ENCODE peak calls at places on chromosome 5, in four cellular contexts. D is osteocyte; G is CD4-positive, alpha-beta T cell; J is upper lobe of left lung. Y is an unnamed sample.

GRCh38 chr5:116778611-116779010 is 204.0 kb upstream of the SEMA6A start:
- DNase-seq in D (no peak), G (no peak), J (no peak), Y (no peak)

GRCh38 chr5:139644646-139645494 is 3.3 kb upstream of the CXXC5 start:
- DNase-seq in D (no peak), G (no peak), J (no peak), Y (no peak)

GRCh38 chr5:88092358-88092757 is 176.3 kb downstream of the TMEM161B start:
- DNase-seq in D (no peak), G (no peak), J (no peak), Y (no peak)

GRCh38 chr5:139660916-139661814 is 13.0 kb downstream of the CXXC5 start:
- DNase-seq in D (peak), G (no peak), J (peak), Y (no peak)

GRCh38 chr5:114223866-114224265 is 138.0 kb upstream of the KCNN2 start:
- DNase-seq in D (no peak), G (no peak), J (no peak), Y (no peak)

GRCh38 chr5:434443-435146 is 8.4 kb upstream of the EXOC3 start:
- DNase-seq in D (no peak), G (no peak), J (peak), Y (no peak)

GRCh38 chr5:177364159-177364962 is 6.6 kb downstream of the RGS14 start:
- DNase-seq in D (no peak), G (no peak), J (no peak), Y (no peak)

GRCh38 chr5:123174916-123175481 is 86.0 kb downstream of the PRDM6 start:
- DNase-seq in D (no peak), G (no peak), J (no peak), Y (no peak)

GRCh38 chr5:181052928-181053759 is 13.1 kb downstream of the BTNL9 start:
- DNase-seq in D (peak), G (no peak), J (peak), Y (no peak)

GRCh38 chr5:108930107-108930506 is 182.4 kb downstream of the FER start:
- DNase-seq in D (no peak), G (no peak), J (no peak), Y (no peak)

GRCh38 chr5:16311666-16312065 is 132.1 kb upstream of the MARCHF11 start:
- DNase-seq in D (no peak), G (no peak), J (no peak), Y (no peak)

GRCh38 chr5:148957591-148958202 is 105.2 kb downstream of the SH3TC2 start:
- DNase-seq in D (no peak), G (no peak), J (no peak), Y (peak)

GRCh38 chr5:174549254-174549653 is 175.1 kb upstream of the MSX2 start:
- DNase-seq in D (no peak), G (no peak), J (no peak), Y (no peak)

GRCh38 chr5:84360056-84360455 is 24.6 kb downstream of the EDIL3 start:
- DNase-seq in D (no peak), G (no peak), J (no peak), Y (no peak)

GRCh38 chr5:74056789-74057164 is 430.8 kb downstream of the ARHGEF28 start:
- DNase-seq in D (no peak), G (no peak), J (no peak), Y (no peak)

GRCh38 chr5:180860273-180860886 is 696 bp downstream of the ZFP62 start:
- DNase-seq in D (no peak), G (peak), J (no peak), Y (no peak)

GRCh38 chr5:83440826-83441225 is 30.7 kb upstream of the VCAN start:
- DNase-seq in D (no peak), G (no peak), J (no peak), Y (no peak)

GRCh38 chr5:180769821-180770220 is 30.0 kb upstream of the OR2Y1 start:
- DNase-seq in D (no peak), G (no peak), J (no peak), Y (no peak)

GRCh38 chr5:73701566-73701965 is 75.6 kb downstream of the ARHGEF28 start:
- DNase-seq in D (no peak), G (no peak), J (no peak), Y (no peak)

GRCh38 chr5:172868924-172869565 is 35.0 kb downstream of the ERGIC1 start:
- DNase-seq in D (peak), G (no peak), J (no peak), Y (no peak)
- TF ChIP-seq CTCF in D (peak), G (no peak), J (peak), Y (no peak)

GRCh38 chr5:61678966-61679365 is 346.9 kb downstream of the ZSWIM6 start:
- DNase-seq in D (no peak), G (no peak), J (no peak), Y (no peak)
- TF ChIP-seq CTCF in D (no peak), G (no peak), J (no peak), Y (no peak)

GRCh38 chr5:127029513-127030258 is 672 bp downstream of the MARCHF3 start:
- DNase-seq in D (no peak), G (peak), J (peak), Y (peak)
- TF ChIP-seq CTCF in D (peak), G (no peak), J (peak), Y (peak)

GRCh38 chr5:80608730-80609129 is 38.6 kb upstream of the ANKRD34B start:
- DNase-seq in D (no peak), G (no peak), J (no peak), Y (no peak)
- TF ChIP-seq CTCF in D (no peak), G (no peak), J (no peak), Y (no peak)

GRCh38 chr5:176361437-176362097 is at the start of gene KIAA1191:
- DNase-seq in D (peak), G (peak), J (peak), Y (peak)
- TF ChIP-seq CTCF in D (peak), G (no peak), J (peak), Y (no peak)

GRCh38 chr5:15285901-15286583 is 213.9 kb upstream of the FBXL7 start:
- DNase-seq in D (no peak), G (no peak), J (no peak), Y (no peak)

GRCh38 chr5:15290953-15291352 is 209.0 kb upstream of the FBXL7 start:
- DNase-seq in D (no peak), G (no peak), J (no peak), Y (no peak)

GRCh38 chr5:15286659-15287058 is 213.3 kb upstream of the FBXL7 start:
- DNase-seq in D (no peak), G (no peak), J (no peak), Y (no peak)
- TF ChIP-seq CTCF in D (peak), G (no peak), J (peak), Y (peak)

GRCh38 chr5:32229586-32229985 is 55.5 kb upstream of the GOLPH3 start:
- DNase-seq in D (no peak), G (no peak), J (no peak), Y (no peak)

GRCh38 chr5:32222723-32223470 is 48.8 kb upstream of the GOLPH3 start:
- DNase-seq in D (no peak), G (no peak), J (no peak), Y (no peak)

GRCh38 chr5:32225445-32225844 is 51.3 kb upstream of the GOLPH3 start:
- DNase-seq in D (no peak), G (no peak), J (no peak), Y (no peak)

GRCh38 chr5:32228816-32229215 is 54.7 kb upstream of the GOLPH3 start:
- DNase-seq in D (no peak), G (no peak), J (no peak), Y (no peak)

DNA sequence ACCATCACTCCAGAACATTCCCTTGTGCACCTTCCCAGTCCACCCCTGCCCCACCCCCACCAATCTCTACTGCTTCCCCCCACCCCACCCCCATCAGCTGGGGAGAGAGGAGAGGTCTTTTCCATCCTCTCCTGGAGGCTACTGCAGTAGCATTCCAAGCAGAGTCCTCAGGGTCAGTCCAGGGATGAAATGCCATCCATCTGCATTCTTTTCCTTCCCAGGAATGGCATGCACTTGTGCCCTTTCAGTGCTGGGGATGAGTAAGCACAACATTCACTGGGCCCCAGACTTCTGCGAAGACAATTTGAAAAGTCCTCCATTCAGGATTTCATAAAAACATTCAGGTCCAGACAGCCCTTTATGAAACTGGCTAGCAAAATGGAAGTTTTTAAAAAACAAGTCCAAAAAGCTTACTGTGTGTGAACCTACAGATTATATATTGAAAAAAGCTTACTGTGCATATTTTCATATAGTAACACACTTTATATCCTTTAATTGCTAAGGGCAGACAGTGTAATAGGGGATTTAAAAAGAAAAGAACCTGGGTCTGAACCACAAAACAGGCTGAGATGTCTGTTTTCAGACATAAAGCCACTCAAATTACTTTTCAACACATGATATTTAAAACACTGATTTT is 50.0 kb upstream of the GOLPH3 start:
- DNase-seq in D (no peak), G (no peak), J (no peak), Y (no peak)
- TF ChIP-seq CTCF in D (no peak), G (no peak), J (no peak), Y (no peak)

DNA sequence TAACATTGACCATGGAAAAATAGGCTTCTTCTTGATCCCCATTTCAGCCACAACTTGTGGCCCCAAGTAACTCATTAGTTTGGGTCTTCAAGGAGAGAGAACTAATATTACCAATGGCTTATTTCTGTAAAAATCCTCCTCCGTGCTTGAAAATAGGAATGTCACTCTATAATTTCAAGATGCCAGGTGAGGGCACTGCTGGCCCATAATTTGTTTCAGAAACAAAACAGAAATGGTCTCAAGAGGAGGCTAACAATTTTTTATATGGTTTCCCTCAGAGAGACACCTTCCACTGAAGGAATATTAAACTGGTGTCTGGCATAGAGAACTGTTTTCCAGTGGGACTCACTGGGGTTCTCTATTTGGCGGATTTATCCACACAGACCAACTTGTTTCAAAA is 437.0 kb upstream of the TRPC7 start:
- DNase-seq in D (no peak), G (no peak), J (no peak), Y (no peak)
- TF ChIP-seq CTCF in D (peak), G (no peak), J (no peak), Y (peak)

GRCh38 chr5:142206801-142207200 is 98.2 kb downstream of the NDFIP1 start:
- DNase-seq in D (no peak), G (no peak), J (no peak), Y (no peak)
- TF ChIP-seq CTCF in D (no peak), G (no peak), J (no peak), Y (no peak)

GRCh38 chr5:169609716-169610115 is 26.1 kb downstream of the SPDL1 start:
- DNase-seq in D (no peak), G (no peak), J (no peak), Y (no peak)
- TF ChIP-seq CTCF in D (no peak), G (no peak), J (no peak), Y (no peak)

Y was measured in neural crest cell.